ENCODE peak calls at places on chromosome 3, in six cellular contexts. E is endothelial cell of umbilical vein, P is K562, M is H1, C is SK-N-SH, L is GM12878. J is an unnamed sample.

GRCh38 chr3:128784228-128784627 is 58.2 kb downstream of the RAB7A start:
- DNase-seq in M (peak; percentile 39), L (no peak), C (peak; percentile 48), E (peak; percentile 21), P (peak; percentile 46), J (no peak)

GRCh38 chr3:160686955-160687535 is 10.1 kb downstream of the ARL14 start:
- DNase-seq in P (peak; percentile 23), C (peak; percentile 12), E (peak; percentile 39), M (no peak), L (no peak), J (peak; percentile 50)

GRCh38 chr3:77159182-77159581 is 119.3 kb downstream of the ROBO2 start:
- DNase-seq in E (no peak), C (peak; percentile 22), M (no peak), L (no peak), P (no peak), J (no peak)

GRCh38 chr3:23888617-23889228 is 28.1 kb downstream of the NKIRAS1 start:
- DNase-seq in P (peak; percentile 30), L (no peak), M (no peak), C (no peak), E (peak; percentile 79), J (peak; percentile 20)

GRCh38 chr3:133578548-133579191 is 5.2 kb downstream of the CDV3 start:
- DNase-seq in L (no peak), C (peak; percentile 74), E (peak; percentile 53), M (no peak), P (peak; percentile 32), J (no peak)

GRCh38 chr3:198071602-198072285 is 111.7 kb downstream of the LMLN start:
- DNase-seq in P (peak; percentile 24), C (no peak), M (no peak), L (peak; percentile 9), E (peak; percentile 79), J (no peak)

GRCh38 chr3:38782148-38782547 is 33.9 kb downstream of the SCN10A start:
- DNase-seq in E (no peak), P (no peak), C (peak; percentile 14), L (no peak), M (no peak), J (no peak)

GRCh38 chr3:186108106-186108940 is 566 bp downstream of the ETV5 start:
- DNase-seq in P (peak; percentile 73), C (peak; percentile 87), E (peak; percentile 64), L (no peak), M (no peak), J (peak; percentile 53)

GRCh38 chr3:137642831-137643230 is 121.3 kb upstream of the SOX14 start:
- DNase-seq in M (no peak), E (no peak), L (no peak), P (no peak), C (no peak), J (no peak)

GRCh38 chr3:195438371-195438770 is 4.4 kb downstream of the ACAP2 start:
- DNase-seq in P (no peak), E (no peak), M (no peak), L (no peak), C (no peak), J (no peak)

GRCh38 chr3:147544290-147544689 is 135.1 kb downstream of the ZIC1 start:
- DNase-seq in C (no peak), L (no peak), E (no peak), P (no peak), M (no peak), J (no peak)
- TF ChIP-seq POLR2AphosphoS5 in C (no peak), L (no peak), E (no peak), P (no peak), M (no peak), J (no peak)

GRCh38 chr3:46966811-46967210 is 9.7 kb downstream of the CCDC12 start:
- DNase-seq in L (no peak), E (no peak), P (no peak), C (no peak), M (no peak), J (no peak)
- H3K9ac ChIP-seq in L (no peak overlapping the region), E (no peak overlapping the region), P (no peak overlapping the region), C (no peak overlapping the region), M (no peak overlapping the region), J (no peak overlapping the region)

DNA sequence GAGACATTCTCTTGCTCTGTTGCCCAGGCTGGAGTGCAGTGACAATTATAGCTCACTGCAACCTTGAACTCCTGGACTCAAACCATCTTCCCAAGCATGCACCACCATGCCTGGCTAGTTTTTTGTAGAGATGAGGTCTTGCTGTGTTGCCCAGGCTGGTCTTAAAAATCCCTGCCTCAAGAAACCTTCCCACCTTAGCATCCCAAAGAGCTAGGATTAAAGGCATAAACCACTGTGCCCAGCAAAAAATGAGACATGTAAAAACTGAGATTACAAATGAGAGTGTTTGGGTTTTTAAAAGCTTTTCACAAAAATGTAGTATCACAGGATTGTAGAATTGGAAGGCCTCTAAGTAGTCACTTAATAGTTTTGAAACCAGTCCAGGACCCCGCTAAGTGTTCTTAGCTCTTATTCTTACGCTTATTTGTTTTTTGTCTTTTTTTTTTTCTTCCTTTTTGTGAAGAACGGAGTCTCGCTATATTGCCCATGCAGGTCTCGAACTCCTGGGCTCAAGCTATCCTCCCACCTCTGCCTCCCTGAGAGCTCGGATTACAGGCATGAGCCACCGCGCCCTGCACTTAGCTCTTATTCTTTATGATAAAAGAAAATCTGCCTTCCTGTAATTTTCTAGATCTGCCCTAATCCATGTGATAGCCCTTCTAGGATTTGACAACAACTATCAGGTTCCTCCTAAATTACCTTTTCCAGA is 31.5 kb downstream of the KLHL18 start:
- DNase-seq in E (no peak), L (no peak), P (no peak), C (no peak), M (no peak), J (no peak)
- TF ChIP-seq POLR2AphosphoS5 in E (no peak), L (no peak), P (no peak), C (no peak), M (no peak), J (no peak)

DNA sequence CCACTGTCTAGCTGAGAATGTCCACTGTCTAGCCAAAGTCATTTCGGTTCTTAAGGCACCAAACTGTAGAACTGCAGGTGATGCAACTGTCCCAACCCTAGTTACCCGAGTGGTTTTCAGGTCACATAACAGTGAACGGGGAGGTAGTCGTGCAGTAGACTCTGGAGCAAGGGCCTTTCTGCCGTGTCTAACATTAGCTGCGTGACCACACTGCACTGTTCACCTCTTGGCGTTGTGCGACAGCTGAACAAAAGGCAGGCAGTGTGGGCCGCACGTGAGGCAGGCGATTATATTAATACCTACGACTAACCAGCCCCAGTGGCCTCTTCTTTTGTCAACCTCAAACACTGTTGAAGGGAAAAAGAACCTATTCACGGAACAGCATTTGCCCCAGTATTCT is 2.8 kb downstream of the LRRN1 start:
- DNase-seq in M (no peak), P (no peak), E (no peak), L (no peak), C (no peak), J (no peak)
- H3K9ac ChIP-seq in M (peak overlapping the region; percentile 88), P (no peak overlapping the region), E (no peak overlapping the region), L (no peak overlapping the region), C (no peak overlapping the region), J (no peak overlapping the region)

GRCh38 chr3:175185903-175186302 is 326.8 kb downstream of the NAALADL2 start:
- DNase-seq in E (no peak), L (no peak), C (no peak), P (no peak), M (no peak), J (no peak)

GRCh38 chr3:175184392-175184791 is 325.3 kb downstream of the NAALADL2 start:
- DNase-seq in M (no peak), E (no peak), L (no peak), P (no peak), C (no peak), J (no peak)

GRCh38 chr3:175187586-175187985 is 328.5 kb downstream of the NAALADL2 start:
- DNase-seq in M (no peak), L (no peak), E (no peak), P (no peak), C (no peak), J (no peak)

GRCh38 chr3:175186511-175186910 is 327.4 kb downstream of the NAALADL2 start:
- DNase-seq in E (no peak), M (no peak), L (no peak), C (no peak), P (no peak), J (no peak)
- TF ChIP-seq POLR2AphosphoS5 in E (no peak), M (no peak), L (no peak), C (no peak), P (no peak), J (no peak)

J was measured in SK-N-MC.